ENCODE peak calls at places on chromosomes 7 and 10, in nine cellular contexts. K, N, D, E, Q, A, R, C and P are unnamed samples.
A peak's percentile ranks its signal among the peaks of the same experiment; 100 is the strongest.

GRCh38 chr10:27153855-27154198 is 357 bp downstream of the YME1L1 start:
- DNase-seq in R (peak; percentile 47), C (no peak), N (no peak), D (peak; percentile 8), E (no peak), A (peak; percentile 5), K (peak; percentile 15), Q (no peak), P (no peak)

GRCh38 chr10:125011171-125011925 is 69.4 kb downstream of the ZRANB1 start:
- DNase-seq in E (no peak), Q (no peak), N (no peak), K (no peak), C (no peak), R (no peak), A (no peak), D (no peak), P (no peak)

GRCh38 chr7:1445341-1445740 is 13.9 kb downstream of the MICALL2 start:
- DNase-seq in K (no peak), D (no peak), C (no peak), A (no peak), E (no peak), Q (no peak), R (no peak), N (no peak), P (no peak)

GRCh38 chr10:36446873-36447272 is 678.5 kb upstream of the ANKRD30A start:
- DNase-seq in C (no peak), R (no peak), N (peak; percentile 63), E (no peak), D (no peak), Q (peak; percentile 76), A (no peak), K (no peak), P (no peak)

GRCh38 chr7:122600630-122601029 is 98.3 kb downstream of the RNF133 start:
- DNase-seq in D (no peak), K (no peak), R (no peak), Q (no peak), C (no peak), A (no peak), E (no peak), N (no peak), P (no peak)

GRCh38 chr10:48672596-48673255 is 11.9 kb upstream of the WDFY4 start:
- DNase-seq in Q (no peak), D (no peak), E (no peak), C (no peak), R (no peak), K (no peak), A (no peak), N (no peak), P (no peak)

GRCh38 chr7:45290880-45291279 is 133.3 kb downstream of the RAMP3 start:
- DNase-seq in C (no peak), A (no peak), E (no peak), R (no peak), N (no peak), K (no peak), Q (no peak), D (no peak), P (no peak)

GRCh38 chr7:96996937-96997511 is 8.3 kb upstream of the DLX6 start:
- DNase-seq in N (no peak), R (no peak), C (no peak), E (no peak), K (peak; percentile 1), A (no peak), D (no peak), Q (no peak), P (no peak)

GRCh38 chr7:111168182-111168581 is 77.3 kb downstream of the LRRN3 start:
- DNase-seq in K (no peak), C (no peak), E (no peak), A (no peak), D (no peak), Q (peak; percentile 91), N (peak; percentile 32), R (no peak), P (no peak)

GRCh38 chr10:103799341-103799740 is 56.0 kb downstream of the SH3PXD2A start:
- DNase-seq in A (no peak), R (no peak), E (no peak), N (no peak), K (no peak), C (no peak), D (no peak), Q (no peak), P (no peak)

GRCh38 chr7:145143690-145144089 is 307.8 kb upstream of the TPK1 start:
- DNase-seq in N (no peak), C (no peak), A (no peak), E (no peak), D (no peak), Q (no peak), R (no peak), K (no peak), P (no peak)

GRCh38 chr10:6343321-6344010 is 140.7 kb downstream of the PFKFB3 start:
- DNase-seq in A (no peak), R (no peak), Q (no peak), D (no peak), E (no peak), C (no peak), N (no peak), K (no peak), P (no peak)

GRCh38 chr7:152571031-152571430 is 104.9 kb downstream of the XRCC2 start:
- DNase-seq in N (peak; percentile 90), C (no peak), D (no peak), Q (peak; percentile 35), R (no peak), K (no peak), A (no peak), E (no peak), P (no peak)